ENCODE peak calls at places on chromosomes 12 and 14, in seven cellular contexts. Q is neuronal stem cell, H is IMR-90, V is mesenchymal stem cell, T is H9, J is H1, Y is trophoblast cell. U is an unnamed sample.

GRCh38 chr12:66716522-66716921 is 37.6 kb upstream of the GRIP1 start:
- DNase-seq in T (no peak), Q (no peak), H (no peak), J (no peak), Y (no peak), V (no peak), U (no peak)

GRCh38 chr12:30517320-30517719 is 178.3 kb downstream of the IPO8 start:
- DNase-seq in T (no peak), Q (no peak), H (no peak), J (no peak), V (no peak), Y (no peak), U (no peak)

GRCh38 chr12:107133462-107133861 is 40.1 kb upstream of the CRY1 start:
- DNase-seq in V (no peak), Q (no peak), Y (no peak), H (no peak), J (no peak), T (no peak), U (peak)

GRCh38 chr14:69318241-69318640 is 58.3 kb downstream of the GALNT16 start:
- DNase-seq in V (peak), T (peak), Q (no peak), H (peak), J (no peak), Y (no peak), U (no peak)

GRCh38 chr12:87280893-87281292 is 748.3 kb downstream of the C12orf50 start:
- DNase-seq in Y (peak), H (no peak), J (no peak), V (no peak), Q (no peak), T (no peak), U (no peak)

GRCh38 chr12:108802666-108803036 is 54.7 kb downstream of the SSH1 start:
- DNase-seq in T (no peak), J (no peak), Y (no peak), V (peak), H (peak), Q (no peak), U (no peak)

GRCh38 chr12:43580601-43581000 is 28.6 kb upstream of the ADAMTS20 start:
- DNase-seq in H (no peak), V (no peak), Q (no peak), J (no peak), Y (peak), T (no peak), U (no peak)

GRCh38 chr12:7806863-7807487 is 17.8 kb downstream of the NANOG start:
- DNase-seq in V (peak), Q (peak), H (peak), J (peak), T (peak), Y (peak), U (peak)

GRCh38 chr12:28620281-28620680 is 430.0 kb downstream of the CCDC91 start:
- DNase-seq in T (no peak), Y (no peak), H (no peak), J (no peak), Q (no peak), V (no peak), U (no peak)

GRCh38 chr14:29527286-29527685 is 400.4 kb downstream of the PRKD1 start:
- DNase-seq in Y (no peak), J (no peak), Q (no peak), T (no peak), H (no peak), V (no peak), U (no peak)

GRCh38 chr14:31992051-31992450 is 85.1 kb upstream of the ARHGAP5 start:
- DNase-seq in T (no peak), Y (no peak), H (peak), V (peak), Q (no peak), J (no peak), U (no peak)

GRCh38 chr14:104093366-104094055 is 8.0 kb downstream of the ASPG start:
- DNase-seq in T (no peak), Y (no peak), V (no peak), Q (no peak), J (no peak), H (no peak), U (no peak)

GRCh38 chr12:28527631-28528249 is 337.5 kb downstream of the CCDC91 start:
- DNase-seq in V (no peak), J (no peak), Y (no peak), H (no peak), T (no peak), Q (no peak), U (no peak)

GRCh38 chr12:21614510-21614909 is 9.9 kb upstream of the GYS2 start:
- DNase-seq in J (no peak), Q (no peak), H (no peak), Y (no peak), V (no peak), T (no peak), U (no peak)

GRCh38 chr12:48454675-48455074 is 17.7 kb upstream of the ANP32D start:
- DNase-seq in Q (no peak), V (peak), H (peak), J (no peak), Y (peak), T (no peak), U (peak)

GRCh38 chr12:12646483-12647072 is 34.9 kb downstream of the CREBL2 start:
- DNase-seq in Y (no peak), V (no peak), H (no peak), J (no peak), T (no peak), Q (no peak), U (no peak)

GRCh38 chr12:6695313-6696045 is 5.1 kb downstream of the PIANP start:
- DNase-seq in H (no peak), T (no peak), J (no peak), V (no peak), Q (no peak), Y (no peak), U (no peak)

GRCh38 chr12:12954361-12954760 is 2.4 kb upstream of the GPRC5D start:
- DNase-seq in J (no peak), Y (no peak), Q (no peak), V (no peak), T (no peak), H (peak), U (peak)

GRCh38 chr14:106051790-106052189 is 525.4 kb downstream of the TMEM121 start:
- DNase-seq in H (no peak), T (no peak), Q (no peak), J (no peak), V (no peak), Y (no peak), U (no peak)

GRCh38 chr12:32477714-32478113 is 78.4 kb downstream of the FGD4 start:
- DNase-seq in T (no peak), V (no peak), J (no peak), Q (no peak), H (no peak), Y (no peak), U (no peak)

GRCh38 chr14:105364100-105364708 is 34.1 kb upstream of the TEX22 start:
- DNase-seq in V (no peak), J (no peak), T (no peak), Q (no peak), Y (peak), H (peak), U (no peak)

GRCh38 chr12:54522213-54522612 is 24.7 kb downstream of the NCKAP1L start:
- DNase-seq in Y (peak), J (no peak), Q (no peak), T (no peak), V (no peak), H (no peak), U (no peak)

GRCh38 chr12:46385439-46385838 is 12.9 kb upstream of the SLC38A2 start:
- DNase-seq in Y (peak), H (no peak), Q (no peak), J (no peak), T (no peak), V (peak), U (peak)

GRCh38 chr12:53737951-53738833 is 10.9 kb upstream of the CALCOCO1 start:
- DNase-seq in J (no peak), V (no peak), Y (peak), H (no peak), T (peak), Q (no peak), U (peak)

GRCh38 chr14:53278602-53279506 is 125.7 kb upstream of the DDHD1 start:
- DNase-seq in Q (no peak), J (no peak), V (peak), T (no peak), H (peak), Y (no peak), U (peak)

GRCh38 chr14:65798216-65798615 is 385.7 kb downstream of the FUT8 start:
- DNase-seq in Y (no peak), V (no peak), H (no peak), T (no peak), J (no peak), Q (no peak), U (no peak)
- H3K23ac ChIP-seq in Y (no peak), V (no peak), H (no peak), T (no peak), J (no peak), Q (no peak), U (no peak)

GRCh38 chr12:88952543-88952942 is 372.3 kb upstream of the KITLG start:
- DNase-seq in Y (no peak), Q (no peak), T (no peak), J (no peak), V (peak), H (peak), U (no peak)

GRCh38 chr12:88958153-88958552 is 377.9 kb upstream of the KITLG start:
- DNase-seq in J (no peak), Q (no peak), T (peak), Y (no peak), V (no peak), H (no peak), U (no peak)

GRCh38 chr12:88953029-88953586 is 372.8 kb upstream of the KITLG start:
- DNase-seq in H (no peak), Q (no peak), Y (no peak), J (no peak), T (no peak), V (no peak), U (no peak)

GRCh38 chr12:88957358-88957757 is 377.1 kb upstream of the KITLG start:
- DNase-seq in T (peak), V (no peak), Q (no peak), J (no peak), Y (no peak), H (peak), U (no peak)

GRCh38 chr12:88955541-88955940 is 375.3 kb upstream of the KITLG start:
- DNase-seq in T (no peak), V (no peak), Q (no peak), J (no peak), Y (no peak), H (no peak), U (no peak)
- H2BK5ac ChIP-seq in T (no peak), V (no peak), Q (no peak), J (no peak), Y (no peak), H (no peak), U (no peak)

GRCh38 chr12:99267038-99267437 is 380.5 kb upstream of the GARIN6 start:
- DNase-seq in Q (no peak), T (no peak), H (no peak), Y (no peak), J (no peak), V (no peak), U (peak)
- H3K23ac ChIP-seq in Q (no peak), T (no peak), H (no peak), Y (no peak), J (no peak), V (no peak), U (no peak)

GRCh38 chr12:1309610-1310009 is 284.8 kb downstream of the FBXL14 start:
- DNase-seq in Q (no peak), T (no peak), H (no peak), Y (no peak), V (no peak), J (no peak), U (no peak)
- H2BK5ac ChIP-seq in Q (no peak), T (no peak), H (no peak), Y (no peak), V (no peak), J (no peak), U (no peak)

DNA sequence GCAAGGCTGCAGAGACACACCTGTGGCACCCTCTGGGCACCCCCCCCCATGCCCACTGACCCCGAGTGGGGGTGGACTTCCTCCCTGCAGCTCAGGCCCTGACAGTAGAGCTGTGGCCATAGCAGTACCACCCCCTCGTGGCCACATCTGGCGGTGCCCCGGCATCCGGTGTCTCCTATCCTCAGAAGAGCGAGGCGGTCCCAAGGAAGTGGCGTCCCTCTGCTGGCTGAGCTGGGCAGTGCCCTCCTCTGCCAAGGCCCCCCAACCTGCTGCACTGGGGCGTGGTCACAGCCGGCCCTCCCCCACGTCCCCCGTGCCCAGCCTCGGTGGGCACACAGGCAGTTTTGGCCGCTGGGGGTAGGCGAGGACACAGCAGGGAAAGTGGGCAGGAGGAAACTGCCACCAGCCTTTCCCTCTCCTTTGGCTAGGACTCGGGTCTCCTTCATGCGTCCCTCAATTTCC is 6.0 kb upstream of the SLC6A12 start:
- DNase-seq in Q (peak), V (peak), J (peak), H (peak), Y (peak), T (peak), U (peak)
- H3K23ac ChIP-seq in Q (no peak), V (no peak), J (no peak), H (no peak), Y (no peak), T (no peak), U (no peak)

GRCh38 chr12:102736328-102736727 is 180.7 kb downstream of the PAH start:
- DNase-seq in H (no peak), Q (no peak), Y (no peak), T (no peak), V (no peak), J (no peak), U (no peak)

GRCh38 chr12:102741196-102741595 is 175.8 kb downstream of the PAH start:
- DNase-seq in H (no peak), V (no peak), J (no peak), Y (no peak), Q (no peak), T (no peak), U (no peak)

GRCh38 chr12:102735104-102735503 is 181.9 kb downstream of the PAH start:
- DNase-seq in J (no peak), Q (no peak), T (no peak), Y (no peak), H (no peak), V (no peak), U (no peak)

GRCh38 chr12:102740157-102741032 is 176.6 kb downstream of the PAH start:
- DNase-seq in Q (no peak), H (peak), J (no peak), V (peak), T (no peak), Y (peak), U (peak)
- H2BK5ac ChIP-seq in Q (no peak), H (no peak), J (no peak), V (no peak), T (no peak), Y (no peak), U (no peak)

U was measured in mesendoderm.